ENCODE peak calls at places on chromosome 13, in eight cellular contexts. O, P, L, T, R, Z, I and W are unnamed samples.

GRCh38 chr13:59771272-59771671 is 392.5 kb downstream of the DIAPH3 start:
- DNase-seq in O (peak), P (peak), L (peak), T (no peak), R (no peak), Z (peak), I (peak), W (no peak)

GRCh38 chr13:47081850-47082249 is 185.0 kb upstream of the HTR2A start:
- DNase-seq in O (no peak), P (no peak), L (no peak), T (peak), R (no peak), Z (no peak), I (no peak), W (no peak)

GRCh38 chr13:28864544-28864943 is 44.4 kb downstream of the MTUS2 start:
- DNase-seq in O (no peak), P (no peak), L (no peak), T (no peak), R (no peak), Z (no peak), I (no peak), W (no peak)

GRCh38 chr13:37791699-37792098 is 77.9 kb downstream of the TRPC4 start:
- DNase-seq in O (peak), P (peak), L (peak), T (no peak), R (no peak), Z (peak), I (peak), W (no peak)

GRCh38 chr13:21825186-21825585 is 154.3 kb downstream of the FGF9 start:
- DNase-seq in O (peak), P (no peak), L (no peak), T (no peak), R (no peak), Z (no peak), I (no peak), W (no peak)

GRCh38 chr13:67740871-67741475 is 510.8 kb upstream of the PCDH9 start:
- DNase-seq in O (no peak), P (no peak), L (no peak), T (no peak), R (no peak), Z (no peak), I (no peak), W (no peak)

GRCh38 chr13:94173312-94173854 is 306.1 kb downstream of the DCT start:
- DNase-seq in O (peak), P (peak), L (peak), T (no peak), R (no peak), Z (no peak), I (peak), W (no peak)

GRCh38 chr13:86383151-86383550 is 583.9 kb upstream of the SLITRK6 start:
- DNase-seq in O (no peak), P (no peak), L (no peak), T (no peak), R (peak), Z (no peak), I (no peak), W (no peak)

GRCh38 chr13:112768795-112769411 is 79.1 kb downstream of the ATP11A start:
- DNase-seq in O (no peak), P (no peak), L (no peak), T (no peak), R (no peak), Z (no peak), I (no peak), W (peak)

GRCh38 chr13:80029170-80029569 is 311.8 kb downstream of the SPRY2 start:
- DNase-seq in O (no peak), P (no peak), L (no peak), T (no peak), R (peak), Z (no peak), I (no peak), W (no peak)

GRCh38 chr13:23450340-23451046 is 17.0 kb upstream of the SACS start:
- DNase-seq in O (no peak), P (no peak), L (peak), T (no peak), R (no peak), Z (no peak), I (no peak), W (no peak)

GRCh38 chr13:107866007-107866665 is 349.2 kb downstream of the LIG4 start:
- DNase-seq in O (peak), P (peak), L (no peak), T (peak), R (peak), Z (peak), I (peak), W (peak)

GRCh38 chr13:94431987-94432386 is 47.5 kb downstream of the DCT start:
- DNase-seq in O (no peak), P (no peak), L (no peak), T (no peak), R (no peak), Z (no peak), I (no peak), W (peak)

GRCh38 chr13:112260108-112261055 is 115.8 kb upstream of the SPACA7 start:
- DNase-seq in O (no peak), P (no peak), L (no peak), T (no peak), R (no peak), Z (no peak), I (no peak), W (no peak)

GRCh38 chr13:39039033-39039432 is 777 bp downstream of the NHLRC3 start:
- DNase-seq in O (no peak), P (peak), L (no peak), T (no peak), R (no peak), Z (no peak), I (no peak), W (no peak)

GRCh38 chr13:33116321-33117010 is 100.2 kb downstream of the KL start:
- DNase-seq in O (no peak), P (no peak), L (no peak), T (no peak), R (no peak), Z (no peak), I (no peak), W (no peak)

GRCh38 chr13:41199526-41199925 is 5.2 kb upstream of the KBTBD7 start:
- DNase-seq in O (no peak), P (no peak), L (no peak), T (no peak), R (no peak), Z (no peak), I (no peak), W (no peak)

GRCh38 chr13:24184855-24185254 is 24.3 kb downstream of the SPATA13 start:
- DNase-seq in O (no peak), P (no peak), L (no peak), T (no peak), R (no peak), Z (peak), I (no peak), W (no peak)

GRCh38 chr13:40660270-40660669 is 6.2 kb downstream of the FOXO1 start:
- DNase-seq in O (no peak), P (no peak), L (no peak), T (no peak), R (no peak), Z (no peak), I (no peak), W (no peak)

GRCh38 chr13:32019612-32020233 is 11.9 kb upstream of the FRY start:
- DNase-seq in O (peak), P (peak), L (peak), T (no peak), R (peak), Z (peak), I (peak), W (peak)

GRCh38 chr13:93843082-93843481 is 616.5 kb downstream of the GPC6 start:
- DNase-seq in O (no peak), P (no peak), L (no peak), T (no peak), R (no peak), Z (no peak), I (no peak), W (no peak)

GRCh38 chr13:27783111-27783510 is 9.2 kb upstream of the GSX1 start:
- DNase-seq in O (peak), P (peak), L (no peak), T (no peak), R (peak), Z (peak), I (peak), W (no peak)

GRCh38 chr13:26993780-26994179 is 177.8 kb downstream of the USP12 start:
- DNase-seq in O (no peak), P (no peak), L (no peak), T (no peak), R (no peak), Z (no peak), I (no peak), W (no peak)

GRCh38 chr13:26948353-26948752 is 187.8 kb upstream of the GPR12 start:
- DNase-seq in O (no peak), P (no peak), L (no peak), T (no peak), R (no peak), Z (no peak), I (no peak), W (no peak)

GRCh38 chr13:43244482-43244881 is 221.1 kb downstream of the DNAJC15 start:
- DNase-seq in O (no peak), P (no peak), L (no peak), T (no peak), R (no peak), Z (no peak), I (no peak), W (no peak)

GRCh38 chr13:101053289-101053688 is 363.0 kb downstream of the NALCN start:
- DNase-seq in O (no peak), P (peak), L (no peak), T (no peak), R (no peak), Z (no peak), I (no peak), W (no peak)

GRCh38 chr13:21043898-21044297 is 17.5 kb downstream of the LATS2 start:
- DNase-seq in O (peak), P (peak), L (no peak), T (no peak), R (no peak), Z (no peak), I (peak), W (no peak)

GRCh38 chr13:113452942-113453901 is at the start of gene ADPRHL1:
- DNase-seq in O (no peak), P (no peak), L (no peak), T (no peak), R (peak), Z (no peak), I (no peak), W (no peak)

GRCh38 chr13:28557725-28558124 is 62.8 kb upstream of the FLT1 start:
- DNase-seq in O (no peak), P (peak), L (no peak), T (no peak), R (no peak), Z (no peak), I (peak), W (no peak)

GRCh38 chr13:112657850-112658445 is 31.9 kb upstream of the ATP11A start:
- DNase-seq in O (peak), P (peak), L (peak), T (no peak), R (no peak), Z (peak), I (peak), W (no peak)

GRCh38 chr13:57630661-57631606 is 610 bp upstream of the PCDH17 start:
- DNase-seq in O (no peak), P (no peak), L (no peak), T (peak), R (peak), Z (peak), I (peak), W (peak)